ENCODE peak calls at places on chromosomes 16 and 17, in five cellular contexts. B, R, D, M and T are unnamed samples.

GRCh38 chr17:11278186-11278983 is 37.4 kb downstream of the SHISA6 start:
- DNase-seq in B (no peak), R (no peak), D (no peak), M (no peak), T (no peak)

GRCh38 chr17:63189082-63189481 is 223.0 kb downstream of the TANC2 start:
- DNase-seq in B (no peak), R (peak; percentile 78), D (no peak), M (no peak), T (no peak)

GRCh38 chr16:27242398-27242797 is 26.2 kb downstream of the NSMCE1 start:
- DNase-seq in B (no peak), R (no peak), D (no peak), M (no peak), T (no peak)

GRCh38 chr16:58280846-58281301 is 14.0 kb downstream of the PRSS54 start:
- DNase-seq in B (no peak), R (no peak), D (no peak), M (no peak), T (peak; percentile 22)

GRCh38 chr17:77503916-77504651 is 363.3 kb downstream of the SEC14L1 start:
- DNase-seq in B (no peak), R (no peak), D (no peak), M (peak; percentile 48), T (peak; percentile 70)

GRCh38 chr17:28227278-28228108 is 91.5 kb upstream of the TMEM97 start:
- DNase-seq in B (peak; percentile 92), R (no peak), D (peak; percentile 59), M (peak; percentile 89), T (peak; percentile 99)

GRCh38 chr17:39064374-39064773 is 87.1 kb downstream of the PLXDC1 start:
- DNase-seq in B (no peak), R (peak; percentile 89), D (peak; percentile 69), M (no peak), T (no peak)

GRCh38 chr16:67248401-67249177 is at the start of gene SLC9A5:
- DNase-seq in B (no peak), R (no peak), D (peak; percentile 41), M (no peak), T (no peak)

GRCh38 chr16:71600822-71601221 is 23.9 kb upstream of the TAT start:
- DNase-seq in B (no peak), R (no peak), D (no peak), M (no peak), T (no peak)

GRCh38 chr16:68889508-68890150 is 46.3 kb downstream of the TANGO6 start:
- DNase-seq in B (no peak), R (no peak), D (no peak), M (no peak), T (no peak)

GRCh38 chr16:15703029-15703736 is 53.1 kb downstream of the NDE1 start:
- DNase-seq in B (no peak), R (no peak), D (peak; percentile 49), M (no peak), T (no peak)

GRCh38 chr16:56576585-56577299 is 11.9 kb downstream of the MT4 start:
- DNase-seq in B (peak; percentile 24), R (peak; percentile 47), D (peak; percentile 57), M (peak; percentile 91), T (peak; percentile 86)

GRCh38 chr16:88289549-88290344 is 93.0 kb upstream of the ZNF469 start:
- DNase-seq in B (no peak), R (no peak), D (peak; percentile 26), M (no peak), T (no peak)

GRCh38 chr16:29876578-29877249 is 13.7 kb upstream of the CDIPT start:
- DNase-seq in B (no peak), R (no peak), D (no peak), M (no peak), T (peak; percentile 39)

GRCh38 chr16:83549836-83550569 is 257.8 kb upstream of the HSBP1 start:
- DNase-seq in B (no peak), R (no peak), D (no peak), M (no peak), T (peak; percentile 30)

GRCh38 chr16:11706180-11706742 is 36.4 kb downstream of the TXNDC11 start:
- DNase-seq in B (no peak), R (peak; percentile 33), D (no peak), M (no peak), T (no peak)

GRCh38 chr16:87410958-87411357 is 18.8 kb downstream of the MAP1LC3B start:
- DNase-seq in B (no peak), R (no peak), D (no peak), M (no peak), T (peak; percentile 24)

GRCh38 chr16:68116256-68116853 is 31.2 kb downstream of the NFATC3 start:
- DNase-seq in B (no peak), R (peak; percentile 51), D (peak; percentile 29), M (no peak), T (no peak)

GRCh38 chr17:42428141-42428944 is 5.3 kb upstream of the CAVIN1 start:
- DNase-seq in B (peak; percentile 53), R (peak; percentile 99), D (peak; percentile 95), M (peak; percentile 92), T (peak; percentile 89)

GRCh38 chr17:36760425-36760824 is 159.0 kb downstream of the MRM1 start:
- DNase-seq in B (no peak), R (no peak), D (no peak), M (no peak), T (no peak)

GRCh38 chr17:36888236-36888957 is 48.9 kb upstream of the LHX1 start:
- DNase-seq in B (no peak), R (no peak), D (no peak), M (no peak), T (no peak)

GRCh38 chr16:824194-824593 is 23.7 kb upstream of the GNG13 start:
- DNase-seq in B (no peak), R (no peak), D (no peak), M (no peak), T (no peak)
- H3K18ac ChIP-seq in B (peak overlapping the region; percentile 80), R (no peak overlapping the region), D (no peak overlapping the region), M (no peak overlapping the region), T (no peak overlapping the region)

DNA sequence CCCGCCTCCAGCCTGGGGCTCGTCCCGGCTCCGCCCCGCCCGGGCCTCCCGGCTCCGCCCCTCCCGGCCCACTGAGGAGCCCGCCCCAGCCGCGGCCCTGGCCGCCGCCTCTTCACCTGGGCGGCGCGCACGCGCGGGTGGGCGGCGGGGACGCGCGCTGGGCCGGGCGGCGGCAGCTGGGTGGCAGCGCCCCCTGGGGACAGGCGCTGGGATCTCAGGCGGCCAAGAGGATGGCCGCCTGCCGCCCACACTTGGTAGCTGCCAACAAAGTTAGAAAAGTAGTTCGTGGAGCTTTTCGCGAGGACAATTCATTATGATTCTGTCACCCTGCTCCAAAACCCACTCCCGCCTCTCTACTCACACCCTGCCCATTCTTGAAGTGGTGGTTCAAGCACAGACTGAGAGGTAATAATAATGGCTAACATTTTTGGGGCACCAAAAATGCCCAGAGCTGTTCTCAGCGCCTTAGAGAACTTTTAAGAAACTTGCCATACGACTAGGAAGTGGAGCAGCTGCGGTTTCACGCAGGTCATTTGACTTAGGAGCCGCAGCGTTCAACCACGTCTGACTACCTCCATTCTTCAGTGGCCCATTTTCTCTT is 340 bp upstream of the MYO1D start:
- DNase-seq in B (peak; percentile 91), R (peak; percentile 73), D (peak; percentile 82), M (peak; percentile 89), T (peak; percentile 92)
- H3K4me3 ChIP-seq in B (peak overlapping the region; percentile 98), R (peak overlapping the region; percentile 60), D (peak overlapping the region; percentile 87), M (peak overlapping the region; percentile 94), T (no peak overlapping the region)

DNA sequence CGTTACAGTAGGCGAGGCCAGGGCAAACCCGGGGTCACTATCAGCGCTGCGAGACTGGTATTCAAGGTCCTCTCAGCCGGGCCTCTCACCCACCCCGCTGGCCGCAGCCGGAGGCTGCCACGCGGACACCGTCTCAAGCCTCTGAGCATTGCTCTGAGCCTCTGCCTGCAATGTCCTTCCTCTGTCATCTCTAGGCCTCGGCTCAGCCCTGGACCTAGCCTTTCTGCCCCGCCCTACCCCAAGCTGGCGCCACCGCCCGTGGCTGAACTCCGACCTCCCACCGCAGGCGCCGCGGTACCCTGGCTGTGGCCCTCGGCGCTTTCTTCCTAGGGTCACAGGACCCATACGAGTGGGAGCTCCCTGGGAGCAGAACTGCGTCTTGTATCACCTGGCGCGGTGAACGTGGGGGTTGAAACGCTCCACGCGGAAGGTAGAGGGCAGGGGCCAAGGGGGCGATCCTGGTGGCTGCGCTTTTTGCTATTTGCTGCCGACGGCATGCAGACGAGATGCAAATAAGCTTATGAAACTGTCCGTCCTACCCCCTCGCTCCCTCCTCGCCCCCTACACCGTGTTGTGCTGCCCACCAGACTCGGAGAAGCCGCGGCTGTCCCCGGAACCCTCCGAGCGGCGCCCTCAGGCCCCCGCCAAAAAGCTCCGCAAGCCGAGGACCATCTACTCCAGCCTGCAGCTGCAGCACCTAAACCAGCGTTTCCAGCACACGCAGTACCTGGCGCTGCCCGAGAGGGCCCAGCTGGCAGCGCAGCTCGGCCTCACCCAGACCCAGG is 3.7 kb downstream of the DLX4 start:
- DNase-seq in B (no peak), R (no peak), D (no peak), M (peak; percentile 68), T (peak; percentile 65)
- H3K18ac ChIP-seq in B (peak overlapping the region; percentile 85), R (no peak overlapping the region), D (no peak overlapping the region), M (peak overlapping the region; percentile 16), T (no peak overlapping the region)

DNA sequence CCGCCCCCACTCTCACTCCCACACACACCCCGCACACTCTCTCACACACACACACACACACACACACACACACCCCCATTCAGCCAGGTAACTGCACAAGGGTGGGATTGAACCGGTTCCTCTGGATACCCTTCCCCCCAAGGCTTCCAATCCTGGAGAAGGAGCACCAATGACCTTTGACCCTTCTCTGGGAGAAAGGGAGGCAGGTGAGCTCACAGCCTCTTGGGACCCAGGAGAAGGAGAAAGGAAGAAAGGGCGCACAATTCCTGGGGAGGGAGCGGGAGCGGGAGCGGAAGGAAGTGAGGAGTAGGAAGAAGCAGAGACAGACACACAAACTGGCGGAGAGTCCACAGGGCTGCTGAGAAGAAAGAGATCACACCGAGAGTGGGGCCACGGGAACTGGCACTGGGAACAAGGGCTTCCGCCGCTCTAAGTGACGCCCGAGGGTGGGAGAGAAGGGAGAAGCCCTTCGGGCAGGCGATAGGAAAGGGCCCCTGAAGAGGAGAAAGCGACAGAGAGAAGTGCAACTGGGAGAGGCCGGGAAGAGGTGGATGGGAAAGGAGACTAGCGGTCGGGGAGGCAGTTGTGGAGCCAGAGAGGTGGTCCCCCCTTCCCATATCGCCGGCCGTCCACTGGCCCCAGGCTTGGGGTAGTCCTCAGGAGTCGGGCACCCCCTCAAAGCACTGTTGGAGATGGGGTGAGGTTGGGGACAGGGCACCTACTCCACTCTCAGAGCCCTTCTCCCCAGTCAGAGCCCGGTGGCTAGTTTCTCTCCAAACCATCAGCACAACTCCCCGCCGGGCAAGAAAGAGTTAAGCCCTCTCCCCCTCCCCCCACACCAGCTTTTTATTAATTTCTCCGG is 1.3 kb downstream of the SAMD14 start:
- DNase-seq in B (no peak), R (peak; percentile 18), D (peak; percentile 57), M (no peak), T (peak; percentile 91)
- H3K4me3 ChIP-seq in B (peak overlapping the region; percentile 88), R (peak overlapping the region; percentile 64), D (peak overlapping the region; percentile 79), M (peak overlapping the region; percentile 58), T (peak overlapping the region; percentile 62)